ENCODE peak calls at places on chromosome 10, in seven cellular contexts. A is cardiac fibroblast, H is ascending aorta, E is Calu3, F is psoas muscle, G is GM10248, Z is astrocyte of the spinal cord. P is an unnamed sample.

GRCh38 chr10:16195178-16195769 is 241.5 kb upstream of the PTER start:
- DNase-seq in A (no peak), H (no peak), E (no peak), F (no peak), G (no peak), Z (no peak), P (peak)

GRCh38 chr10:118751272-118751671 is 3.5 kb downstream of the CACUL1 start:
- DNase-seq in A (no peak), H (no peak), E (no peak), F (no peak), G (no peak), Z (no peak), P (no peak)

GRCh38 chr10:53839437-53840039 is 961.5 kb downstream of the PCDH15 start:
- DNase-seq in A (peak), H (no peak), E (no peak), F (no peak), G (no peak), Z (peak), P (peak)

GRCh38 chr10:86252573-86252972 is 114.0 kb downstream of the GRID1 start:
- DNase-seq in A (no peak), H (peak), E (no peak), F (no peak), G (no peak), Z (no peak), P (no peak)

GRCh38 chr10:126349676-126350075 is 38.6 kb downstream of the ADAM12 start:
- DNase-seq in A (no peak), H (no peak), E (no peak), F (no peak), G (no peak), Z (no peak), P (no peak)

GRCh38 chr10:80407836-80408197 is 534 bp upstream of the PRXL2A start:
- DNase-seq in A (no peak), H (no peak), E (peak), F (peak), G (no peak), Z (no peak), P (no peak)

GRCh38 chr10:94439275-94439861 is 37.0 kb downstream of the TBC1D12 start:
- DNase-seq in A (peak), H (no peak), E (peak), F (peak), G (no peak), Z (peak), P (peak)

GRCh38 chr10:45491061-45491460 is 117.0 kb downstream of the ALOX5 start:
- DNase-seq in A (no peak), H (no peak), E (no peak), F (no peak), G (no peak), Z (no peak), P (no peak)

GRCh38 chr10:124671486-124672075 is 72.6 kb downstream of the FAM53B start:
- DNase-seq in A (peak), H (no peak), E (no peak), F (peak), G (no peak), Z (no peak), P (no peak)
- TF ChIP-seq CTCF in A (peak), H (no peak), E (no peak), F (peak), G (no peak), Z (no peak), P (no peak)

GRCh38 chr10:122546242-122546641 is 14.3 kb upstream of the DMBT1 start:
- DNase-seq in A (no peak), H (no peak), E (no peak), F (no peak), G (no peak), Z (no peak), P (no peak)
- TF ChIP-seq CTCF in A (no peak), H (no peak), E (no peak), F (no peak), G (no peak), Z (no peak), P (no peak)

DNA sequence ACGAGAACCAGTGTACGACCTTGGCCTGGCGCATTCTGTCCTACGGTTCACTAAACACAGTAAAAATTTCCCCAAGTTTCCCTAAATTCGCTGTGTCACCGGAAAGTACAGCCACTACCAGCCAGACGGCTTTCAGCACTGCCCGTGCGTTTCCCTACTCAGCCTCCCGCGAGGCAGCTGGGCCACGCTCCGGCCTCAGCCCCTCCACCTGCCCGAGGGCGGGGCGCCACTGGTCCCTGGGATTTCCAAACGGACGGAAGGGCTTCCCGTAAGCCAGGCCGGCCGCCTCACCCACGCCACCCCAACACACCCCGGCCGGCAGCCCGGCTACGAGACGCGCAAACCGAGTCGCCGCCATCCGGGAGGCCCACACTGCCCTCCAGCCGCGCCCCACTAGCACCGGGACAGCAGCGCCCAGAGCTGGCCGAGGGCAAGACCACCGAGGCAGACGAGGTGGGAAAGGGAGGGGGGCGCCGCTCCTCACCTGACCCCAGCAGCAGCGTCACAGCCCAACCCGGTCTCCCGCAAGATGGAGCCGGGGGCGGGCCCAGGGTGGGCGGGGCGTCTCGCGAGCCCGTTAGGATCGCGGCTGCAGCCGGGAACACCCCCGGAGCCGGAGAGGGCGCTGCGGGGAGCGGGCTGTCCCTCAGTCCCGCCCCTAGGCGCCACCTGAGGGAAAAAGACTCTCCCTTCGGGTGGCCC is at the start of gene ANXA7:
- DNase-seq in A (peak), H (peak), E (peak), F (peak), G (peak), Z (peak), P (peak)
- TF ChIP-seq CTCF in A (peak), H (no peak), E (no peak), F (peak), G (no peak), Z (peak), P (peak)

DNA sequence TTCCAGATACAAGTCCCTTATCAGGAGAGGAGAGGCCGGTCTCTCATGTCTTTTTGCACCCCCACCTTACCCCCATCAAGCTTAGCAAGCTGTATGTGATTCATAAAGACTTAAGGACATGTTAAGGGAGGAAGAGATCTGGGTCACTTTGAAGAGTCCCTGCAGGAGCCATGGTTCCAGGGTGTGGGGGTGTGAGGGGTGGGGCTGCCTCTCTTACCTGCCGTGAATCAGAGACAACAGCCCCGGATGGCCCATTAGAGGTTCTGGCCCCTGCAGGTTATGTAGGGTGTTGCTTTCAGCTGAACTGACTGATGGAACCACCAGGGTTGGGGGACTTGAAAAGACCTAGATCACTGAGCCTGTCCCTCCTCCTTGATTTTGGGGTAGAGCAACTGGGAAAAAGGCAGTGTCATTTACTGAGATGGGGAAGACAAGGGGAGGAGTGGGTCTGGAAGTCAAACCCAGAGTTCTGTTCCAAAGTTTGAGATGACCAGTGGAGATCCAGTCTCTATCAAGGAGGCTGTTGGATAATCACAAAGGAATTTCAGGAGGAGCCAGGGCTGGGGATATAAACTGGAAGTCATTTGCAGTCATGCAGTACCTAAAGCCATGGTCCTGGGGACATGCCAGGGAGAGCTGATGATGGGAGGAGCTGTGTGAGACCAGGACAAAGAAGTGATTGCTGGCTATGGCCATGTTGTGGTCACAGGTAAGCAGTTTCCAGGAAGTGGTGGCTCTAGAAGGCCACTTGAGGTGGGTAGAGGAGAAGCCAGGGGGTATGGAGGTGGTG is 23.1 kb downstream of the ADAMTS14 start:
- DNase-seq in A (no peak), H (no peak), E (no peak), F (no peak), G (no peak), Z (no peak), P (no peak)
- TF ChIP-seq CTCF in A (no peak), H (no peak), E (no peak), F (no peak), G (no peak), Z (no peak), P (no peak)

GRCh38 chr10:7417103-7417623 is 6.3 kb upstream of the SFMBT2 start:
- DNase-seq in A (peak), H (no peak), E (no peak), F (no peak), G (no peak), Z (peak), P (peak)
- TF ChIP-seq CTCF in A (peak), H (no peak), E (no peak), F (peak), G (peak), Z (peak), P (peak)

DNA sequence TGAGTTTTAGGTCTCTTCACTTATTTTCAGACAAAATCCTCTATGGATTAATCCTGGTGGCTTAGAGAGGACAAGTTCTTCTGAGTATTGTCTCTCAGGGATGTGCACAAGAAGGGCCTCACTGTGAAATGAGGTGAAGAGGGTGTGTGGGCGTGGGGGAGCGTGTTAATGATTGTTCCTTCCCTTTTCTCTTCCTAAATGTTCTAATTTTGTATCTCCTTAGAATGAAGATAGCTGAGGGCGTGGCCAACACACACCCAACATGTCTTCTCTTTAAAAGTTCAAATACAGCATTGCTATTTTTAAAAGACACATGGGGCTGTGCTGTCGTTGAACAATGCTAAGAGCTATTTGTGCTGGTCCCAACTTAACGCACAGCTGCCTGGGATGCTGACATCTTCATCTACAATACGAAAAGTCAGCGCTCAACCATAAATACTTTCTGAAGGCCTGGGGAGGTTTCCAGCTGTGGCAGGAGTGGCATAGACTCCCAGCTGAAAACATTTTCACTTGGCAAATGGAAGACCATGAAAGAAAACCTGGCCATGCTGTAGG is 135.9 kb downstream of the JCAD start:
- DNase-seq in A (no peak), H (no peak), E (no peak), F (no peak), G (no peak), Z (no peak), P (no peak)
- TF ChIP-seq CTCF in A (no peak), H (no peak), E (no peak), F (no peak), G (no peak), Z (no peak), P (no peak)

DNA sequence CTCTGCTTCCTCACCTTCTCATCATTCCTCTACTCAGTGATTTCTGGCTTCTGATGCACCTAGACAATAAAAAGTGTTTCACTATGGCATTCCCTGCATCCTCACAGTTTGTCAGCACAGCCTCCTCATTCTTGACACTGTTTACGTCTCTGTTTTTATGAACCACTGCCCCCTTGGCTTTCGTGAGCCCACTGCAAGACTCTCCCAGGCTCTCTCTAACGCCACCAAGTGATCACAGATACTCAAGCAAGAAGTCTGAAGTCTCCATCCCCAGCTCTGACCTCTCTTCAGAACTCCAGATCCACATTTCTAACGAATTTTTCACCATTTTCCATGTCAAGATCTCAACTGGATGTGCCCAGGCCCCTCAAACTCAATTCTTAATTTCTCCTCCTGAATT is 8.9 kb downstream of the SLC16A9 start:
- DNase-seq in A (no peak), H (no peak), E (no peak), F (no peak), G (no peak), Z (no peak), P (no peak)
- TF ChIP-seq CTCF in A (no peak), H (no peak), E (no peak), F (no peak), G (peak), Z (no peak), P (no peak)

GRCh38 chr10:98104125-98104524 is 30.3 kb upstream of the R3HCC1L start:
- DNase-seq in A (no peak), H (no peak), E (no peak), F (no peak), G (no peak), Z (no peak), P (no peak)

GRCh38 chr10:98110356-98110755 is 24.1 kb upstream of the R3HCC1L start:
- DNase-seq in A (no peak), H (no peak), E (no peak), F (no peak), G (no peak), Z (no peak), P (no peak)

GRCh38 chr10:98106531-98106930 is 27.9 kb upstream of the R3HCC1L start:
- DNase-seq in A (no peak), H (no peak), E (peak), F (no peak), G (no peak), Z (no peak), P (no peak)

DNA sequence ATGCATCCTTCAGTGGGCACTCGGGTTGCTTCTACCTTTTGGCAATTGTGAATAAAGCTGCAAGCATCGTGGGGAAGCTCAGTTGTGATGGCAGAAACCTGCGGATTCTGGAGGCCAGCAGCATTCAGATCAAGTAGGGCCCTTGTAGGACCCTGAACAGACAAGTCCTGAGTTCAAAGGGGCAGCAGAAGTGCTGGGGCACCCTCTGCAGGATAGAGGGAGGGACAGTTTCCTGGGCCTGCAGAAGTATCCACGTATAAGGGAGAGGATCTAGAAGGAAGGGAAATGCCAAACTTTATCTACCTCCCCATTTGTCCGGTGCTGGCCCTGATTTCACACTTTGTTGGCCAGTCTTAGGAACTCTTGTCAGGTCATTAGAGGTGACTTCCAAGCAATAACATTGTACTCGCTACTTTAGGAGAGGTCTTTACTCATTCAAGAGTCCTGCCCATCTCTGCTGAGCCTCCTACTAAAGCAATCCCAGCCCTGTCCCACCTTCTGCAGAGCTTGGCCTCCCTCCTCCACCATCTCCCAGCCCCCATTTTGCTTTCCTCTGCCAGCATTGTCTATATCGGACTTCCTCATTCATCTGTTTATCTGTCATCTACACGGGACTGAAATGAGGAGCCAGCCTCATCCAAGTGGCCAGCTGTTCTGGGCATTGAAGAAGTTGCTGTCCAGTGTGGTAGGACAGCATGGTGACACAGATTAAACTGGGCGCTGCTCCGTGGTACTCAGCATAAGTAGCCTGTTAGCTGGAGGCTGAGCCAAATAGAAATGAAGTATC is 26.6 kb upstream of the R3HCC1L start:
- DNase-seq in A (no peak), H (no peak), E (no peak), F (no peak), G (no peak), Z (no peak), P (no peak)
- TF ChIP-seq CTCF in A (no peak), H (no peak), E (no peak), F (no peak), G (no peak), Z (no peak), P (no peak)

DNA sequence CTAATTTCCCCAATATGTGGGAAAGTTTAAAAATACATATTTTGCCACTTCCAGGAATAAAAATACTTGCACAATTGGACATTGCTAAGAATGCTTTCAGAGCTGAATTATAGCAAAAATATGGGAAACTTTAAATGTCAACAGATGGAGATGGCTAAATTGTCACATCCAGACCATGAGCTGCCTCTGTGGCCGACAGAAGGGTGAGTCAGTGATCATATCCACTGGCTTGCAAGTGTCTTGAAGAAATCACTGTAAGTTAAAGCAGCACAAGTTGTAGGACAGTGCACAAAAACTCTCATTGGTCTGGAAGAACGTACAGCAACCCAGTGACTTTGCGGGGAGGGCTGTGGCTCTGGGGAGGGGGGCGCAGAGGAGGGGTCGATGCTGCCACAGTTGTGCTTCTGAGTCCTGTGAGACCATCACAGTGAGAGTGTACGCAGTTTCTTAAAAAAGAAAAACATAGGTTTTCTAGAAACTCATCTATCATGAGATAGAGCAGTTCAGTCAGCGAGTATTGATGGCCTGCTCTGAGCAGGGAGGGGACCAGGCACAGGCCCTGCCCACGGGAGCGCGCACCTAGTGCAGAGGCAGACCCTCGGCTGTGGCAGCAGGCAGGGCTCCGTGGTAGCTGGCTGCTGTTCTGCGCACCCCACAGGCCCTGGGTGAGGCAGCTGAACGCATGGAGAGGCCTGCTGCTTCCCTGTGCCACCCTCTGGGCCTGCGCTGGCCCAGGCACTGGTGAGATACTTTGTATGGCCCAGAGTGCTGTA is 25.5 kb downstream of the LRRC27 start:
- DNase-seq in A (no peak), H (no peak), E (no peak), F (no peak), G (no peak), Z (no peak), P (no peak)
- TF ChIP-seq CTCF in A (no peak), H (no peak), E (no peak), F (no peak), G (no peak), Z (no peak), P (no peak)

GRCh38 chr10:77604941-77605351 is 32.7 kb downstream of the KCNMA1 start:
- DNase-seq in A (no peak), H (no peak), E (no peak), F (no peak), G (no peak), Z (no peak), P (no peak)

GRCh38 chr10:77604063-77604462 is 33.5 kb downstream of the KCNMA1 start:
- DNase-seq in A (no peak), H (no peak), E (no peak), F (no peak), G (no peak), Z (no peak), P (peak)

GRCh38 chr10:77608281-77608680 is 29.3 kb downstream of the KCNMA1 start:
- DNase-seq in A (no peak), H (no peak), E (no peak), F (no peak), G (no peak), Z (no peak), P (no peak)

GRCh38 chr10:77605466-77605865 is 32.1 kb downstream of the KCNMA1 start:
- DNase-seq in A (no peak), H (no peak), E (no peak), F (no peak), G (no peak), Z (no peak), P (no peak)

GRCh38 chr10:77606751-77607150 is 30.9 kb downstream of the KCNMA1 start:
- DNase-seq in A (no peak), H (no peak), E (no peak), F (no peak), G (no peak), Z (no peak), P (no peak)
- TF ChIP-seq CTCF in A (no peak), H (no peak), E (no peak), F (no peak), G (no peak), Z (no peak), P (no peak)